ENCODE peak calls at places on chromosomes 12 and 14, in five cellular contexts. One of them, this sample, is unnamed.

GRCh38 chr12:55057466-55057865 is 37.7 kb downstream of the NEUROD4 start:
- DNase-seq in transverse colon: no peak
- DNase-seq in Panc1: no peak
- DNase-seq in prostate gland: no peak
- DNase-seq in suprapubic skin: no peak
- DNase-seq in this sample: no peak

GRCh38 chr12:48216785-48217184 is 13.7 kb upstream of the OR10AD1 start:
- DNase-seq in transverse colon: no peak
- DNase-seq in Panc1: no peak
- DNase-seq in prostate gland: no peak
- DNase-seq in suprapubic skin: no peak
- DNase-seq in this sample: no peak

GRCh38 chr14:51087024-51087423 is 7.9 kb downstream of the TRIM9 start:
- DNase-seq in transverse colon: peak; percentile 83
- DNase-seq in Panc1: no peak
- DNase-seq in prostate gland: no peak
- DNase-seq in suprapubic skin: no peak
- DNase-seq in this sample: peak; percentile 65

GRCh38 chr12:111758120-111758561 is 8.6 kb upstream of the ALDH2 start:
- DNase-seq in transverse colon: no peak
- DNase-seq in Panc1: no peak
- DNase-seq in prostate gland: peak; percentile 90
- DNase-seq in suprapubic skin: peak; percentile 86
- DNase-seq in this sample: no peak

GRCh38 chr14:96121660-96122395 is 82.7 kb downstream of the C14orf132 start:
- DNase-seq in transverse colon: no peak
- DNase-seq in Panc1: no peak
- DNase-seq in prostate gland: no peak
- DNase-seq in suprapubic skin: no peak
- DNase-seq in this sample: no peak

GRCh38 chr12:21881950-21882349 is 59.3 kb downstream of the ABCC9 start:
- DNase-seq in transverse colon: no peak
- DNase-seq in Panc1: no peak
- DNase-seq in prostate gland: no peak
- DNase-seq in suprapubic skin: no peak
- DNase-seq in this sample: no peak

GRCh38 chr14:92737206-92737605 is 11.2 kb downstream of the LGMN start:
- DNase-seq in transverse colon: no peak
- DNase-seq in Panc1: no peak
- DNase-seq in prostate gland: no peak
- DNase-seq in suprapubic skin: no peak
- DNase-seq in this sample: no peak

GRCh38 chr12:53065975-53066593 is 13.1 kb downstream of the SPRYD3 start:
- DNase-seq in transverse colon: peak; percentile 83
- DNase-seq in Panc1: no peak
- DNase-seq in prostate gland: no peak
- DNase-seq in suprapubic skin: peak; percentile 93
- DNase-seq in this sample: peak; percentile 95

GRCh38 chr12:124498870-124499753 is 68.3 kb downstream of the NCOR2 start:
- DNase-seq in transverse colon: no peak
- DNase-seq in Panc1: no peak
- DNase-seq in prostate gland: no peak
- DNase-seq in suprapubic skin: no peak
- DNase-seq in this sample: no peak

GRCh38 chr12:29516431-29516875 is 19.0 kb upstream of the OVCH1 start:
- DNase-seq in transverse colon: no peak
- DNase-seq in Panc1: no peak
- DNase-seq in prostate gland: no peak
- DNase-seq in suprapubic skin: no peak
- DNase-seq in this sample: no peak

GRCh38 chr14:73745571-73746539 is 31.7 kb upstream of the PNMA1 start:
- DNase-seq in transverse colon: no peak
- DNase-seq in Panc1: no peak
- DNase-seq in prostate gland: no peak
- DNase-seq in suprapubic skin: no peak
- DNase-seq in this sample: peak; percentile 77

GRCh38 chr12:53825246-53826081 is 73.7 kb upstream of the CISTR start:
- DNase-seq in transverse colon: no peak
- DNase-seq in Panc1: peak; percentile 95
- DNase-seq in prostate gland: no peak
- DNase-seq in suprapubic skin: no peak
- DNase-seq in this sample: no peak

GRCh38 chr12:45439039-45439438 is 223.1 kb downstream of the ANO6 start:
- DNase-seq in transverse colon: no peak
- DNase-seq in Panc1: no peak
- DNase-seq in prostate gland: no peak
- DNase-seq in suprapubic skin: no peak
- DNase-seq in this sample: no peak

GRCh38 chr14:33839193-33840076 is 111.4 kb downstream of the EGLN3 start:
- DNase-seq in transverse colon: peak; percentile 39
- DNase-seq in Panc1: peak; percentile 13
- DNase-seq in prostate gland: peak; percentile 19
- DNase-seq in suprapubic skin: no peak
- DNase-seq in this sample: no peak

GRCh38 chr12:6950944-6951540 is at the start of gene PTPN6:
- DNase-seq in transverse colon: peak; percentile 74
- DNase-seq in Panc1: no peak
- DNase-seq in prostate gland: no peak
- DNase-seq in suprapubic skin: peak; percentile 88
- DNase-seq in this sample: peak; percentile 75

GRCh38 chr14:28613526-28613925 is 153.1 kb upstream of the FOXG1 start:
- DNase-seq in transverse colon: no peak
- DNase-seq in Panc1: no peak
- DNase-seq in prostate gland: no peak
- DNase-seq in suprapubic skin: no peak
- DNase-seq in this sample: no peak

GRCh38 chr14:23465261-23465660 is 4.2 kb upstream of the NGDN start:
- DNase-seq in transverse colon: no peak
- DNase-seq in Panc1: no peak
- DNase-seq in prostate gland: no peak
- DNase-seq in suprapubic skin: no peak
- DNase-seq in this sample: no peak

GRCh38 chr12:79444089-79444488 is 246.7 kb downstream of the PAWR start:
- DNase-seq in transverse colon: no peak
- DNase-seq in Panc1: no peak
- DNase-seq in prostate gland: no peak
- DNase-seq in suprapubic skin: no peak
- DNase-seq in this sample: no peak

GRCh38 chr12:116559330-116560080 is at the start of gene MAP1LC3B2:
- DNase-seq in transverse colon: peak; percentile 84
- DNase-seq in Panc1: no peak
- DNase-seq in prostate gland: peak; percentile 72
- DNase-seq in suprapubic skin: peak; percentile 85
- DNase-seq in this sample: peak; percentile 76

GRCh38 chr14:92686763-92687427 is 61.5 kb downstream of the LGMN start:
- DNase-seq in transverse colon: peak; percentile 82
- DNase-seq in Panc1: no peak
- DNase-seq in prostate gland: peak; percentile 69
- DNase-seq in suprapubic skin: no peak
- DNase-seq in this sample: peak; percentile 90

GRCh38 chr14:26549571-26549970 is 48.3 kb downstream of the NOVA1 start:
- DNase-seq in transverse colon: no peak
- DNase-seq in Panc1: no peak
- DNase-seq in prostate gland: no peak
- DNase-seq in suprapubic skin: no peak
- DNase-seq in this sample: no peak

GRCh38 chr12:57164454-57164853 is 17.0 kb upstream of the LRP1-AS start:
- DNase-seq in transverse colon: no peak
- DNase-seq in Panc1: no peak
- DNase-seq in prostate gland: no peak
- DNase-seq in suprapubic skin: no peak
- DNase-seq in this sample: no peak

GRCh38 chr14:54686219-54686870 is 119.4 kb downstream of the SAMD4A start:
- DNase-seq in transverse colon: no peak
- DNase-seq in Panc1: no peak
- DNase-seq in prostate gland: no peak
- DNase-seq in suprapubic skin: no peak
- DNase-seq in this sample: peak; percentile 87

GRCh38 chr12:241266-241665 is 21.4 kb downstream of the SLC6A13 start:
- DNase-seq in transverse colon: no peak
- DNase-seq in Panc1: no peak
- DNase-seq in prostate gland: no peak
- DNase-seq in suprapubic skin: peak; percentile 13
- DNase-seq in this sample: no peak

GRCh38 chr12:25130741-25131188 is 64.2 kb downstream of the DNAI7 start:
- DNase-seq in transverse colon: no peak
- DNase-seq in Panc1: peak; percentile 24
- DNase-seq in prostate gland: no peak
- DNase-seq in suprapubic skin: no peak
- DNase-seq in this sample: no peak

GRCh38 chr14:73189651-73190050 is 47.7 kb upstream of the PAPLN start:
- DNase-seq in transverse colon: no peak
- DNase-seq in Panc1: no peak
- DNase-seq in prostate gland: no peak
- DNase-seq in suprapubic skin: no peak
- DNase-seq in this sample: no peak

GRCh38 chr14:85565862-85566296 is 35.9 kb downstream of the FLRT2 start:
- DNase-seq in transverse colon: no peak
- DNase-seq in Panc1: no peak
- DNase-seq in prostate gland: no peak
- DNase-seq in suprapubic skin: no peak
- DNase-seq in this sample: no peak

GRCh38 chr12:66594688-66595087 is 84.2 kb downstream of the GRIP1 start:
- DNase-seq in transverse colon: no peak
- DNase-seq in Panc1: no peak
- DNase-seq in prostate gland: no peak
- DNase-seq in suprapubic skin: no peak
- DNase-seq in this sample: no peak

GRCh38 chr12:114835031-114835430 is 151.1 kb upstream of the TBX3 start:
- DNase-seq in transverse colon: no peak
- DNase-seq in Panc1: no peak
- DNase-seq in prostate gland: no peak
- DNase-seq in suprapubic skin: no peak
- DNase-seq in this sample: no peak

GRCh38 chr14:64951724-64952123 is 9.2 kb upstream of the GPX2 start:
- DNase-seq in transverse colon: no peak
- DNase-seq in Panc1: no peak
- DNase-seq in prostate gland: no peak
- DNase-seq in suprapubic skin: peak; percentile 31
- DNase-seq in this sample: peak; percentile 12

GRCh38 chr12:65664715-65665250 is 159.5 kb upstream of the HMGA2 start:
- DNase-seq in transverse colon: no peak
- DNase-seq in Panc1: no peak
- DNase-seq in prostate gland: no peak
- DNase-seq in suprapubic skin: no peak
- DNase-seq in this sample: no peak

GRCh38 chr14:90733139-90733808 is 83.0 kb downstream of the TTC7B start:
- DNase-seq in transverse colon: no peak
- DNase-seq in Panc1: no peak
- DNase-seq in prostate gland: peak; percentile 36
- DNase-seq in suprapubic skin: no peak
- DNase-seq in this sample: no peak

GRCh38 chr14:21093769-21094681 is 4.4 kb downstream of the ZNF219 start:
- DNase-seq in transverse colon: no peak
- DNase-seq in Panc1: no peak
- DNase-seq in prostate gland: no peak
- DNase-seq in suprapubic skin: no peak
- DNase-seq in this sample: no peak
- TF ChIP-seq POLR2AphosphoS5 in transverse colon: no peak
- TF ChIP-seq POLR2AphosphoS5 in Panc1: no peak
- TF ChIP-seq POLR2AphosphoS5 in prostate gland: no peak
- TF ChIP-seq POLR2AphosphoS5 in suprapubic skin: no peak
- TF ChIP-seq POLR2AphosphoS5 in this sample: no peak

DNA sequence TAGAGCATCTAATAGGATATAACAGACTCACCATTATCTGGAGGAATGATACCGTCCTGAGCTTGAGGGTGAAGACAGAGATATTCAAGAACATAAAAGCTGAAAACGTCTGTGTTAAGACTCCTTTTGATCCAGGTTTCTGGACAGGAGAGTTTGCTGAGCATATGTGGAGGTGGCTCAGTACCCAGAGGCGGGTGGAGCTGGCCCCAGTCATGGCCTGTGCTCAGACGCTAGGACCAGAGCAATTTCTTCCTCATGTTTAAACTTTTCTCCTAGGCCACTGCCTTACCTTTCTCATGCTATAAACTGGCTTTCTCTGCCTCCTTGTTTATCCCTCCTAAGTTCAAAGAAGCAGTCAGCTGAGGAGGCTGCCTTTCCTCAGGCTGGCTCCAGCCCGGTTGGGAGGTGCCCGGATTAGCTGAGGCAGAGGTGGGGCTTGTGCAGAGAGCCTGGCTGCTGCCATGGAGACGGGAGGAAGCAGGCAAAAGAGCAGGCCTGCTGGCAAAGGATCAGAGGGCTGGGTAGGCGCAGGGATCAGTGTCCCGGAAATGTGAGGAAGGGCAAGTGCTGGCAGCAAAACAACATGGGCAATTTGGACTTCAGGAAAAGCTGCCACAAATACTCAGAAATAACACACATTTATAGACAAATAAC is 13.7 kb downstream of the COA8 start:
- DNase-seq in transverse colon: peak; percentile 95
- DNase-seq in Panc1: no peak
- DNase-seq in prostate gland: peak; percentile 92
- DNase-seq in suprapubic skin: peak; percentile 93
- DNase-seq in this sample: peak; percentile 97
- TF ChIP-seq POLR2AphosphoS5 in transverse colon: peak; percentile 83
- TF ChIP-seq POLR2AphosphoS5 in Panc1: no peak
- TF ChIP-seq POLR2AphosphoS5 in prostate gland: peak; percentile 92
- TF ChIP-seq POLR2AphosphoS5 in suprapubic skin: peak; percentile 58
- TF ChIP-seq POLR2AphosphoS5 in this sample: peak; percentile 71

GRCh38 chr14:43243168-43243567 is 1263.9 kb downstream of the FSCB start:
- DNase-seq in transverse colon: no peak
- DNase-seq in Panc1: no peak
- DNase-seq in prostate gland: no peak
- DNase-seq in suprapubic skin: no peak
- DNase-seq in this sample: no peak
- TF ChIP-seq POLR2AphosphoS5 in transverse colon: no peak
- TF ChIP-seq POLR2AphosphoS5 in Panc1: no peak
- TF ChIP-seq POLR2AphosphoS5 in prostate gland: no peak
- TF ChIP-seq POLR2AphosphoS5 in suprapubic skin: no peak
- TF ChIP-seq POLR2AphosphoS5 in this sample: no peak

GRCh38 chr12:1307796-1308195 is 286.6 kb downstream of the FBXL14 start:
- DNase-seq in transverse colon: no peak
- DNase-seq in Panc1: no peak
- DNase-seq in prostate gland: no peak
- DNase-seq in suprapubic skin: no peak
- DNase-seq in this sample: no peak

GRCh38 chr12:1306817-1307216 is 287.6 kb downstream of the FBXL14 start:
- DNase-seq in transverse colon: no peak
- DNase-seq in Panc1: no peak
- DNase-seq in prostate gland: no peak
- DNase-seq in suprapubic skin: no peak
- DNase-seq in this sample: no peak

GRCh38 chr12:1302471-1302870 is 291.9 kb downstream of the FBXL14 start:
- DNase-seq in transverse colon: no peak
- DNase-seq in Panc1: no peak
- DNase-seq in prostate gland: no peak
- DNase-seq in suprapubic skin: no peak
- DNase-seq in this sample: no peak

GRCh38 chr12:1306096-1306495 is 288.3 kb downstream of the FBXL14 start:
- DNase-seq in transverse colon: no peak
- DNase-seq in Panc1: no peak
- DNase-seq in prostate gland: no peak
- DNase-seq in suprapubic skin: no peak
- DNase-seq in this sample: no peak

DNA sequence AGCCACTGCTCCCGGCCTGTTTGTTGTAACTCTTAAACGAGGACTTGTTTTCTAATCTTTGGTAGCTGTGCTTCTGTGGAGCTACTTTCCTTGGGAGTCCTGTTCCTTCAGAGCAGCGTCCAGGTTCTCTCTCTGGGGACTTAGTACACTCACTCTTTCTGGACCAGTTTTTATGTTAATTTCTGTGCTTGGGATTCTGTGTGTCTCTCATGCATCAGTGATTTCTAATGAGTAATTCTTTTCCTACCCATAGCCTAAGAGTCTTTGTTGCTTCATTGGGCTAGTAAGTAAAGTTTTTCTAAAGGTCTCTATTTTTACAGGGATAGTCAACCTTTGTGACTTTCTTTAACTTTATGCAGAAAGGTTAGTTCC is 289.3 kb downstream of the FBXL14 start:
- DNase-seq in transverse colon: no peak
- DNase-seq in Panc1: no peak
- DNase-seq in prostate gland: no peak
- DNase-seq in suprapubic skin: no peak
- DNase-seq in this sample: no peak
- TF ChIP-seq POLR2AphosphoS5 in transverse colon: no peak
- TF ChIP-seq POLR2AphosphoS5 in Panc1: no peak
- TF ChIP-seq POLR2AphosphoS5 in prostate gland: no peak
- TF ChIP-seq POLR2AphosphoS5 in suprapubic skin: no peak
- TF ChIP-seq POLR2AphosphoS5 in this sample: no peak